ENCODE peak calls at places on chromosomes 2 and 18, in five cellular contexts. U, P, V, R and C are unnamed samples.
A peak's percentile ranks its signal among the peaks of the same experiment; 100 is the strongest.

GRCh38 chr2:148362144-148362796 is 282.3 kb upstream of the EPC2 start:
- DNase-seq in U (no peak), V (no peak), P (peak; percentile 28), R (peak; percentile 39), C (no peak)

GRCh38 chr2:176643711-176644110 is 374.5 kb downstream of the MTX2 start:
- DNase-seq in V (no peak), U (no peak), R (peak; percentile 26), P (peak; percentile 68), C (no peak)

GRCh38 chr18:8947576-8947975 is 154.9 kb upstream of the NDUFV2 start:
- DNase-seq in U (no peak), V (no peak), P (no peak), R (no peak), C (no peak)

GRCh38 chr2:136770384-136770783 is 5.0 kb downstream of the THSD7B start:
- DNase-seq in V (no peak), R (no peak), U (no peak), P (peak; percentile 28), C (no peak)

GRCh38 chr18:46497129-46497528 is 159.9 kb downstream of the LOXHD1 start:
- DNase-seq in P (peak; percentile 78), V (no peak), U (no peak), R (peak; percentile 10), C (no peak)

GRCh38 chr2:121735520-121736074 is 1.1 kb downstream of the NIFK start:
- DNase-seq in P (no peak), R (no peak), V (no peak), U (peak; percentile 21), C (no peak)

GRCh38 chr2:128437181-128437520 is 118.5 kb upstream of the HS6ST1 start:
- DNase-seq in R (no peak), P (no peak), V (no peak), U (no peak), C (no peak)

GRCh38 chr2:11944311-11944710 is 197.9 kb downstream of the LPIN1 start:
- DNase-seq in P (no peak), V (no peak), R (no peak), U (no peak), C (no peak)

GRCh38 chr18:9333441-9334350 is 877 bp upstream of the TWSG1 start:
- DNase-seq in V (no peak), U (peak; percentile 17), P (peak; percentile 79), R (no peak), C (no peak)

GRCh38 chr2:173122936-173123335 is 47.3 kb downstream of the MAP3K20 start:
- DNase-seq in R (no peak), V (no peak), U (no peak), P (no peak), C (no peak)

GRCh38 chr2:220748875-220749479 is 823.1 kb downstream of the EPHA4 start:
- DNase-seq in P (peak; percentile 26), V (no peak), U (no peak), R (no peak), C (no peak)

GRCh38 chr18:77705301-77705700 is 455.7 kb downstream of the GALR1 start:
- DNase-seq in V (no peak), U (no peak), P (no peak), R (no peak), C (no peak)

GRCh38 chr2:205411558-205411957 is 270.7 kb upstream of the NRP2 start:
- DNase-seq in P (no peak), U (no peak), R (no peak), V (no peak), C (no peak)

GRCh38 chr2:234091883-234092282 is 41.4 kb downstream of the SPP2 start:
- DNase-seq in R (no peak), P (no peak), U (no peak), V (no peak), C (no peak)

GRCh38 chr2:168169097-168169745 is 78.2 kb downstream of the STK39 start:
- DNase-seq in V (no peak), U (no peak), R (no peak), P (no peak), C (no peak)

GRCh38 chr2:160574472-160575140 is 81.0 kb upstream of the RBMS1 start:
- DNase-seq in P (no peak), R (no peak), V (no peak), U (no peak), C (no peak)

GRCh38 chr2:85649201-85650190 is 18.5 kb downstream of the SFTPB start:
- DNase-seq in U (peak; percentile 43), V (no peak), R (no peak), P (no peak), C (no peak)

GRCh38 chr2:46534589-46534988 is 55.2 kb downstream of the TMEM247 start:
- DNase-seq in V (no peak), R (no peak), U (no peak), P (no peak), C (no peak)

GRCh38 chr18:74497778-74498177 is 1.6 kb downstream of the CNDP2 start:
- DNase-seq in R (no peak), P (no peak), U (no peak), V (no peak), C (no peak)

GRCh38 chr2:111050701-111051376 is 69.9 kb upstream of the BCL2L11 start:
- DNase-seq in V (peak; percentile 46), U (no peak), P (no peak), R (peak; percentile 42), C (no peak)

GRCh38 chr2:9313443-9313842 is 106.8 kb downstream of the ASAP2 start:
- DNase-seq in P (no peak), U (no peak), V (no peak), R (no peak), C (no peak)

GRCh38 chr2:586518-587370 is 90.5 kb downstream of the TMEM18 start:
- DNase-seq in U (no peak), P (no peak), R (peak; percentile 53), V (no peak), C (no peak)

GRCh38 chr2:73112026-73112912 is 479 bp downstream of the RAB11FIP5 start:
- DNase-seq in V (no peak), P (peak; percentile 69), R (peak; percentile 22), U (no peak), C (no peak)

GRCh38 chr2:235433860-235434259 is 60.0 kb upstream of the AGAP1 start:
- DNase-seq in R (peak; percentile 10), P (no peak), V (no peak), U (no peak), C (peak; percentile 17)

GRCh38 chr2:241617431-241618154 is 19.4 kb downstream of the THAP4 start:
- DNase-seq in U (no peak), P (peak; percentile 91), V (peak; percentile 35), R (no peak), C (no peak)

GRCh38 chr2:77147154-77147553 is 375.0 kb downstream of the LRRTM4 start:
- DNase-seq in U (no peak), P (no peak), R (no peak), V (no peak), C (no peak)

GRCh38 chr18:29711931-29712330 is 1330.6 kb downstream of the DSC3 start:
- DNase-seq in U (no peak), R (no peak), P (peak; percentile 91), V (no peak), C (no peak)

GRCh38 chr2:143261986-143262784 is 133.0 kb downstream of the ARHGAP15 start:
- DNase-seq in P (no peak), U (no peak), V (no peak), R (no peak), C (no peak)

GRCh38 chr2:134491022-134491421 is 227.8 kb downstream of the TMEM163 start:
- DNase-seq in P (no peak), V (no peak), R (no peak), U (no peak), C (no peak)

GRCh38 chr2:120397362-120397811 is 51.5 kb downstream of the INHBB start:
- DNase-seq in P (no peak), U (peak; percentile 74), V (no peak), R (peak; percentile 74), C (no peak)

GRCh38 chr2:41934323-41935003 is 113.4 kb upstream of the PKDCC start:
- DNase-seq in R (no peak), P (no peak), V (no peak), U (peak; percentile 39), C (no peak)

DNA sequence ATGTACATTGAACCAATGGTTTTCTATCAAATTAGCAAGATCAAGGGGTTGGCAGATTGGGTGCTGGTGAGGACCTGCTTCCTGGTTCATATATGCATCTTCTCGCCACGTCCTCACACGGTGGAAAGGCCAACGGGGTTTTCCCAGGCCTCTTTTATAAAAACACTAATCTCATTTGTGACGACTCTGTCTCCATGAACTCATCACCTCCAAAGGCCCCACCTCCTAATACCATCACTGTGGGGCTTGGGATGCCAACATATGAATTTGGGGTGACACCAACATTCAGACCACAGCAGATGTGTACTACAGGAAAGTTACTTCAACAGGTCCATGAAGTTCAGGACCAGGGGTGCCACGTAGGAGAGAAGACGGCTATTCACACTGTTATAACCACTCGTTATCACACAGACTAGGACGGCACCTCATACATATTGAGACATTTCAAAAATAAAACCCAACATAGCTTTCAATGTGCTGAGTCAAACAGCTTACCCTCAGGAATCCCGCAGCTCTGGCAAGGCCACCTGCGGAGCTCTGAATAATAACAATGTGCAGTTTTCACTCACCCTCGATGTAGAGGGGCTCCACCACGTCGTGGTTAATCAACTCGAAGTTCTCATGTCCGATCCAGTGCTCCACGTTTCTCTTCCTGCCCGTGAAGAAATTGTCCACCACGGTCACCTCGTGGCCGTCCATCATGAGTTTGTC is 49.3 kb downstream of the UXS1 start:
- DNase-seq in V (no peak), U (no peak), P (no peak), R (no peak), C (no peak)
- H3K4me3 ChIP-seq in V (no peak overlapping the region), U (no peak overlapping the region), P (no peak overlapping the region), R (no peak overlapping the region), C (no peak overlapping the region)

DNA sequence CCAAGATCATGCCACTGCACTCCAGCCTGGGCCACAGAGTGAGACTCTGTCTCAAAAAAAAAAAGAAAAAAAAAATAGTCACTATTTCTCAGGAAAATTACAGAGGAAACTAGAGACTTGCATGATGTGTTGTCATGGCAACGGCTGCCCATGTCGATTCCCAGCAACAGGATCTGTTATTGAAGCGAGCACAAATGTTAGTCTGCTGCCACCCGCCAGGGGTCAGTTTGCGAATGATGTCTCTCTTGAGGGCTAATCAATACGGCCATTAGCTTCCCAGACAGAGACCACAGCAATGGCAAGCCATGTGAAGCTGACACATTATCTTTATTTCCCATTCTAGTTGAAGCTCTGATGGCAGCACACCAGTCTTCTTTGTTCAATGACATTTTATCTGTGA is 32.4 kb upstream of the ACYP2 start:
- DNase-seq in P (peak; percentile 66), R (no peak), V (no peak), U (no peak), C (no peak)
- TF ChIP-seq REST in P (no peak), R (no peak), V (no peak), U (no peak), C (no peak)

DNA sequence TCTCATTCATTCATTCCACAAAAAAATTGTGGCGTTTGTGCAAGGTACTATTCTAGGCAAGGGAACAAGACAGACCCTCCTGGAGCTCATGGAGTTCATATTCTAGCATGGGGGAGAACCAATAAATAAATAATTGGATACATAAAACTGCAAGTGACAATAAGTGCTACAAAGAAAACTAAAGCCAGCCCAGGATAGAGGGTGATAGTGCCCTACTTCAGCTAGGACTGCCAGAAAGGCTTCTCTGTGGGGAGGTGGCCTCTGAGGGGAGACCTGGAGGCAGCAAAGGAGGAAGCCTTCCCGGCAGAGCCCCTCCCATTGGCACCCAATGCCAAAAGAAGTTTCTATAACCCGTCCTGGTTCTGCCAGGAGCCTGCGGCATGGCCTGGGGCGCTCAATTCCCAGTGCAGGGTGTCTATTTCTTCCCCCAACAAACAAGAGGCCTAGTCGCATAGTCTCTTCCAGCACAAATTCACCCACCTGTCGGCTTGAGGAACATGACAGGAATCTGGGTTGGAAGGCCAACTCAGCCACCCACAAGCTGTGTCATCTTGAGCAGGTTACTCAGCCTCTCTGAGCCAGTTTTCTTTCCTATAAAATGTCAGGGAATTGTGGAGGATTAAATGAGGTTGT is 94.4 kb downstream of the ZFP36L2 start:
- DNase-seq in V (no peak), R (no peak), U (no peak), P (no peak), C (no peak)
- H3K4me3 ChIP-seq in V (no peak overlapping the region), R (no peak overlapping the region), U (no peak overlapping the region), P (no peak overlapping the region), C (no peak overlapping the region)

GRCh38 chr2:164142755-164143154 is 406.9 kb upstream of the FIGN start:
- DNase-seq in V (no peak), R (no peak), U (no peak), P (no peak), C (no peak)
- TF ChIP-seq REST in V (no peak), R (no peak), U (no peak), P (no peak), C (no peak)